ENCODE peak calls at places on chromosomes 11 and 22, in eight cellular contexts. One of them, this sample, is unnamed.

GRCh38 chr11:112310414-112310813 is 49.8 kb upstream of the PLET1 start:
- DNase-seq in A549: no peak
- DNase-seq in CD8-positive, alpha-beta T cell: no peak
- DNase-seq in AG04450: no peak
- DNase-seq in endodermal cell: no peak
- DNase-seq in ascending aorta: no peak
- DNase-seq in heart right ventricle: no peak
- DNase-seq in lower leg skin: no peak
- DNase-seq in this sample: peak

GRCh38 chr11:8061555-8062428 is 19.2 kb upstream of the TUB start:
- DNase-seq in A549: no peak
- DNase-seq in CD8-positive, alpha-beta T cell: no peak
- DNase-seq in AG04450: no peak
- DNase-seq in endodermal cell: peak
- DNase-seq in ascending aorta: peak
- DNase-seq in heart right ventricle: no peak
- DNase-seq in lower leg skin: peak
- DNase-seq in this sample: no peak

GRCh38 chr11:72081856-72082255 is 1.2 kb downstream of the LRRC51 start:
- DNase-seq in A549: no peak
- DNase-seq in CD8-positive, alpha-beta T cell: no peak
- DNase-seq in AG04450: no peak
- DNase-seq in endodermal cell: no peak
- DNase-seq in ascending aorta: no peak
- DNase-seq in heart right ventricle: no peak
- DNase-seq in lower leg skin: no peak
- DNase-seq in this sample: no peak

GRCh38 chr11:2367266-2368160 is 9.6 kb upstream of the CD81 start:
- DNase-seq in A549: no peak
- DNase-seq in CD8-positive, alpha-beta T cell: no peak
- DNase-seq in AG04450: no peak
- DNase-seq in endodermal cell: no peak
- DNase-seq in ascending aorta: no peak
- DNase-seq in heart right ventricle: no peak
- DNase-seq in lower leg skin: no peak
- DNase-seq in this sample: no peak

GRCh38 chr11:92380882-92381281 is 156.3 kb downstream of the FAT3 start:
- DNase-seq in A549: no peak
- DNase-seq in CD8-positive, alpha-beta T cell: no peak
- DNase-seq in AG04450: no peak
- DNase-seq in endodermal cell: no peak
- DNase-seq in ascending aorta: no peak
- DNase-seq in heart right ventricle: no peak
- DNase-seq in lower leg skin: no peak
- DNase-seq in this sample: peak

GRCh38 chr11:124745835-124746620 is 6.0 kb downstream of the VSIG2 start:
- DNase-seq in A549: peak
- DNase-seq in CD8-positive, alpha-beta T cell: peak
- DNase-seq in AG04450: no peak
- DNase-seq in endodermal cell: peak
- DNase-seq in ascending aorta: peak
- DNase-seq in heart right ventricle: no peak
- DNase-seq in lower leg skin: no peak
- DNase-seq in this sample: no peak

GRCh38 chr11:17792161-17792560 is 57.6 kb downstream of the KCNC1 start:
- DNase-seq in A549: no peak
- DNase-seq in CD8-positive, alpha-beta T cell: no peak
- DNase-seq in AG04450: no peak
- DNase-seq in endodermal cell: no peak
- DNase-seq in ascending aorta: no peak
- DNase-seq in heart right ventricle: no peak
- DNase-seq in lower leg skin: no peak
- DNase-seq in this sample: no peak

GRCh38 chr11:2267871-2268825 is 2.2 kb downstream of the ASCL2 start:
- DNase-seq in A549: no peak
- DNase-seq in CD8-positive, alpha-beta T cell: no peak
- DNase-seq in AG04450: no peak
- DNase-seq in endodermal cell: no peak
- DNase-seq in ascending aorta: peak
- DNase-seq in heart right ventricle: no peak
- DNase-seq in lower leg skin: peak
- DNase-seq in this sample: no peak

GRCh38 chr11:40178470-40178869 is 1281.0 kb downstream of the LRRC4C start:
- DNase-seq in A549: no peak
- DNase-seq in CD8-positive, alpha-beta T cell: no peak
- DNase-seq in AG04450: no peak
- DNase-seq in endodermal cell: no peak
- DNase-seq in ascending aorta: no peak
- DNase-seq in heart right ventricle: no peak
- DNase-seq in lower leg skin: no peak
- DNase-seq in this sample: no peak

GRCh38 chr11:112221263-112221835 is 4.9 kb upstream of the PTS start:
- DNase-seq in A549: no peak
- DNase-seq in CD8-positive, alpha-beta T cell: no peak
- DNase-seq in AG04450: no peak
- DNase-seq in endodermal cell: no peak
- DNase-seq in ascending aorta: no peak
- DNase-seq in heart right ventricle: no peak
- DNase-seq in lower leg skin: no peak
- DNase-seq in this sample: no peak

GRCh38 chr22:20551805-20552449 is 44.5 kb downstream of the MED15 start:
- DNase-seq in A549: no peak
- DNase-seq in CD8-positive, alpha-beta T cell: peak
- DNase-seq in AG04450: no peak
- DNase-seq in endodermal cell: no peak
- DNase-seq in ascending aorta: peak
- DNase-seq in heart right ventricle: peak
- DNase-seq in lower leg skin: no peak
- DNase-seq in this sample: no peak

GRCh38 chr11:115362997-115363396 is 141.2 kb downstream of the CADM1 start:
- DNase-seq in A549: no peak
- DNase-seq in CD8-positive, alpha-beta T cell: no peak
- DNase-seq in AG04450: no peak
- DNase-seq in endodermal cell: no peak
- DNase-seq in ascending aorta: no peak
- DNase-seq in heart right ventricle: peak
- DNase-seq in lower leg skin: no peak
- DNase-seq in this sample: no peak

GRCh38 chr11:44825058-44825795 is 98.5 kb downstream of the TSPAN18 start:
- DNase-seq in A549: no peak
- DNase-seq in CD8-positive, alpha-beta T cell: no peak
- DNase-seq in AG04450: no peak
- DNase-seq in endodermal cell: peak
- DNase-seq in ascending aorta: no peak
- DNase-seq in heart right ventricle: no peak
- DNase-seq in lower leg skin: no peak
- DNase-seq in this sample: no peak

GRCh38 chr11:44829838-44830237 is 103.1 kb downstream of the TSPAN18 start:
- DNase-seq in A549: no peak
- DNase-seq in CD8-positive, alpha-beta T cell: no peak
- DNase-seq in AG04450: no peak
- DNase-seq in endodermal cell: no peak
- DNase-seq in ascending aorta: no peak
- DNase-seq in heart right ventricle: no peak
- DNase-seq in lower leg skin: no peak
- DNase-seq in this sample: no peak

GRCh38 chr11:44831605-44832394 is 105.0 kb downstream of the TSPAN18 start:
- DNase-seq in A549: no peak
- DNase-seq in CD8-positive, alpha-beta T cell: no peak
- DNase-seq in AG04450: no peak
- DNase-seq in endodermal cell: no peak
- DNase-seq in ascending aorta: no peak
- DNase-seq in heart right ventricle: no peak
- DNase-seq in lower leg skin: no peak
- DNase-seq in this sample: peak

GRCh38 chr11:44826922-44827643 is 100.3 kb downstream of the TSPAN18 start:
- DNase-seq in A549: no peak
- DNase-seq in CD8-positive, alpha-beta T cell: no peak
- DNase-seq in AG04450: no peak
- DNase-seq in endodermal cell: no peak
- DNase-seq in ascending aorta: no peak
- DNase-seq in heart right ventricle: no peak
- DNase-seq in lower leg skin: no peak
- DNase-seq in this sample: no peak

DNA sequence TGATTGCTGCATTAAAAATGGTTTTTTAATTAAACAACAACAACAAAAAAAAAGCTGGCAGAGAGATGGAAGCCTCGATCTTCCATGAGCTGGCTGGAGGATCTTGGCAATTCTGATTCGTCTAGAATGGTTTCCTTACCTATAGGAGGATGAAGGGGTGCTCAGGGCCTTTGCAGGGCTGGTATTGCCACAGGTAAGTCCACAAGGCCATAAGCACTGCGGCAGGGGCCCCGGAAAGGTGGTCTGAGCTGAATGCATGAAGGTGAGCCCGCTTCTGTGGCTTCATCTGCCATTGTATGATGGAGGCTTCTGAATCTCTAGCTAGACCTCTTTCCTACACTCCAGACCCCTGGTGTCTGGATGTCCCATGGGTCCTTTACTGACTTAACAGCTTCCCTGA is 101.5 kb downstream of the TSPAN18 start:
- DNase-seq in A549: no peak
- DNase-seq in CD8-positive, alpha-beta T cell: no peak
- DNase-seq in AG04450: no peak
- DNase-seq in endodermal cell: no peak
- DNase-seq in ascending aorta: no peak
- DNase-seq in heart right ventricle: no peak
- DNase-seq in lower leg skin: no peak
- DNase-seq in this sample: no peak
- TF ChIP-seq CTCF in A549: no peak
- TF ChIP-seq CTCF in CD8-positive, alpha-beta T cell: no peak
- TF ChIP-seq CTCF in AG04450: no peak
- TF ChIP-seq CTCF in endodermal cell: no peak
- TF ChIP-seq CTCF in ascending aorta: no peak
- TF ChIP-seq CTCF in heart right ventricle: no peak
- TF ChIP-seq CTCF in lower leg skin: no peak
- TF ChIP-seq CTCF in this sample: no peak

DNA sequence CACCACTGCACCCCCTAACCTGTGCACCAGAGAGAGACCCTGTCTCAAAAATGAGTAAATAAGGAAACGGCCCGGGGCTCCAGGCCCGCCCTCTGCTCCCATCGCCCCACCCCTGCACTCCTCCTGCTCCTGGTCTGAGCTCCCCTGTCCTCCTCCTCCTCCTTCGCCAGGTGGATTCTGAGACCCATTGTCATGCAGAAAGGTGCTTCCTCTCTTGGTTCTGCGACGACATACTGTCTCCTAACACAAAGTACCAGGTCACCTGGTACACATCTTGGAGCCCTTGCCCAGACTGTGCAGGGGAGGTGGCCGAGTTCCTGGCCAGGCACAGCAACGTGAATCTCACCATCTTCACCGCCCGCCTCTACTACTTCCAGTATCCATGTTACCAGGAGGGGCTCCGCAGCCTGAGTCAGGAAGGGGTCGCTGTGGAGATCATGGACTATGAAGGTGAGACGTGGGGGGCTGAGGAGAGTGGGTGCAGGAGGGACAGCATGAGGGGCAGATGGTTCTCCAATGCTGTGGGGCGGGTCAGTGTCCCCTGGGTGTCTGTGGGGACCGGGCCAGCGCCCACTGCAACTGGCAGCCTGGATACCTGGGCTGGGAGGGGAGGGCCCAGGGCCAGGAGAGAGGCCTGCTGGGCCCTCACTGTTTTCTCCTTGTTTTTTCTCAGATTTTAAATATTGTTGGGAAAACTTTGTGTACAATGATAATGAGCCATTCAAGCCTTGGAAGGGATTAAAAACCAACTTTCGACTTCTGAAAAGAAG is 3.1 kb upstream of the APOBEC3D start:
- DNase-seq in A549: no peak
- DNase-seq in CD8-positive, alpha-beta T cell: no peak
- DNase-seq in AG04450: no peak
- DNase-seq in endodermal cell: peak
- DNase-seq in ascending aorta: no peak
- DNase-seq in heart right ventricle: no peak
- DNase-seq in lower leg skin: no peak
- DNase-seq in this sample: no peak
- H3K4me3 ChIP-seq in A549: no peak
- H3K4me3 ChIP-seq in CD8-positive, alpha-beta T cell: no peak
- H3K4me3 ChIP-seq in AG04450: no peak
- H3K4me3 ChIP-seq in endodermal cell: no peak
- H3K4me3 ChIP-seq in ascending aorta: no peak
- H3K4me3 ChIP-seq in heart right ventricle: no peak
- H3K4me3 ChIP-seq in lower leg skin: no peak
- H3K4me3 ChIP-seq in this sample: no peak

DNA sequence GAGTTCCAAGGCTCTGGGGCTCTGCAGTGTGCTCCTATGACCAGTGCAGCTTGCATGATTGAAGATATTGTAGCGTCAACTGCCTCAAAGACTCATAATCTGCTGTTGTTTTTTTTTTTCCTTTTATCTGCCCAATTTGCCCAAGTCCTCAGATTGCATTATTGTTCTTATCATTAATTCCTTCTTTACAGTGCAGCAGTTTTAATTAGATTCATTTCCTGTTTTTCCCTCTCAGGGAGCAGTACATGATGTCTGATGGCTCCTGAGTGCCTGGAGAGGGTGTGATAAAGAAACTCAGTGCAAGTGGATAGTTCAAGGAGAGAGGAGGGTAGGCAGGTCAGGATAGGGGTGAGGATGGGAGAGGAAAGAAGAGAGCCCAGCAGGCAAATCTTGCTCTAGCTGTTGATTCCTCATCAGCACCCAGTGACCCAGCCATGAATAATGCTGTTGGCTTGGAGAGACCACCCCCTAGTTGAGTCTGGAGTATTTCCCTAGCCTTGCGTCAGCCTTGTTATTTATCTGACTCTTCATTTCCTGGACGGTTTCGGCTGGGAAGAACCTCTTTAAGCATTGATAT is 219.6 kb upstream of the SESN3 start:
- DNase-seq in A549: no peak
- DNase-seq in CD8-positive, alpha-beta T cell: no peak
- DNase-seq in AG04450: no peak
- DNase-seq in endodermal cell: no peak
- DNase-seq in ascending aorta: no peak
- DNase-seq in heart right ventricle: peak
- DNase-seq in lower leg skin: no peak
- DNase-seq in this sample: peak
- TF ChIP-seq CTCF in A549: no peak
- TF ChIP-seq CTCF in CD8-positive, alpha-beta T cell: no peak
- TF ChIP-seq CTCF in AG04450: no peak
- TF ChIP-seq CTCF in endodermal cell: no peak
- TF ChIP-seq CTCF in ascending aorta: no peak
- TF ChIP-seq CTCF in heart right ventricle: no peak
- TF ChIP-seq CTCF in lower leg skin: no peak
- TF ChIP-seq CTCF in this sample: no peak

DNA sequence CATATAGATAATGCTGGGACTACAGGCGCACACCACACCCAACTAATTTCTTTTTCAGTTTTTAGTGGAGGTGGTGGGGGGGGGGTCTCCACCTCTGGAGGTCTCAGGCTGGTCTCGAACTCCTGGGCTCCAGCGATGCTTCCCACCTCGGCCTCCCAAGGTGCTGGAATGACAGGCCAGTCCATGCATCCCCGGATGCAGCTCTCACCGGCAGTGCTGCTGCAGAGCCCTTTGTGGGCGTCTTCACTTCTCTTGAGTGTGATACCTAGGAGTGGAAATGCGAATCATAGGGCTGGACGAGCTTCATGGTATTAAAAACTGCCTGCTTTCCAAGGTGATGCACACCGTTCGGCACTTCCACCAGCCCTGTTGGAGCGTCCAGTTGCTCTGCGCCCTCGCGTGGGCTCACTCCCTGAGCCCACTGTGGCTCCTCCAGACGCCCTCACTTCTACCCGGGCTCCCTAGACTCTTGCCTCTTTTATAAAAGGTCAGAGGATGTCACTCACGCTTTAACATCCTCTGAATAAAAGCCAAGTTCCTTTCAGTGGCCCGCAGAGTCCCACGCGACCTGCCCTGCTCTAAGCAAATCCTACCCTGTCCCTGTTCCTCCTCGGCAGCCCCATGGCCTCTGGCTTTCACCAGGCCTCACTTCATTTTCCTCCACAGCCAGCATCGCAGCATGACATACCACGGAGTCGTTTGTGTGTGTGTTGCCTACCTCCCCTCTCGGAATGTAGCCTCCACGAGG is 833 bp upstream of the BID start:
- DNase-seq in A549: no peak
- DNase-seq in CD8-positive, alpha-beta T cell: no peak
- DNase-seq in AG04450: no peak
- DNase-seq in endodermal cell: no peak
- DNase-seq in ascending aorta: no peak
- DNase-seq in heart right ventricle: no peak
- DNase-seq in lower leg skin: no peak
- DNase-seq in this sample: no peak
- H3K4me3 ChIP-seq in A549: peak
- H3K4me3 ChIP-seq in CD8-positive, alpha-beta T cell: peak
- H3K4me3 ChIP-seq in AG04450: no peak
- H3K4me3 ChIP-seq in endodermal cell: no peak
- H3K4me3 ChIP-seq in ascending aorta: no peak
- H3K4me3 ChIP-seq in heart right ventricle: no peak
- H3K4me3 ChIP-seq in lower leg skin: no peak
- H3K4me3 ChIP-seq in this sample: no peak